ENCODE peak calls at places on chromosomes 12 and 14, in nine cellular contexts. One of them, this sample, is unnamed.

GRCh38 chr14:72104011-72104613 is 171.9 kb downstream of the RGS6 start:
- DNase-seq in D721Med: no peak
- DNase-seq in spleen: no peak
- DNase-seq in AG10803: no peak
- DNase-seq in progenitor cell of endocrine pancreas: no peak
- DNase-seq in lower lobe of right lung: peak
- DNase-seq in AG09319: no peak
- DNase-seq in HFF-Myc: no peak
- DNase-seq in lung: no peak
- DNase-seq in this sample: peak

GRCh38 chr12:75981773-75982564 is 49.6 kb downstream of the PHLDA1 start:
- DNase-seq in spleen: no peak
- DNase-seq in AG10803: no peak
- DNase-seq in D721Med: no peak
- DNase-seq in progenitor cell of endocrine pancreas: no peak
- DNase-seq in HFF-Myc: no peak
- DNase-seq in lung: no peak
- DNase-seq in lower lobe of right lung: no peak
- DNase-seq in AG09319: no peak
- DNase-seq in this sample: no peak

GRCh38 chr12:62947364-62947763 is 12.4 kb upstream of the PPM1H start:
- DNase-seq in lung: no peak
- DNase-seq in progenitor cell of endocrine pancreas: no peak
- DNase-seq in AG10803: no peak
- DNase-seq in HFF-Myc: no peak
- DNase-seq in lower lobe of right lung: no peak
- DNase-seq in AG09319: no peak
- DNase-seq in D721Med: no peak
- DNase-seq in spleen: no peak
- DNase-seq in this sample: no peak

GRCh38 chr14:89616425-89617141 is 199.6 kb upstream of the FOXN3 start:
- DNase-seq in spleen: no peak
- DNase-seq in HFF-Myc: peak
- DNase-seq in D721Med: no peak
- DNase-seq in lower lobe of right lung: no peak
- DNase-seq in AG09319: no peak
- DNase-seq in lung: no peak
- DNase-seq in AG10803: peak
- DNase-seq in progenitor cell of endocrine pancreas: no peak
- DNase-seq in this sample: peak

GRCh38 chr12:1252758-1253157 is 261.7 kb downstream of the ERC1 start:
- DNase-seq in HFF-Myc: no peak
- DNase-seq in lower lobe of right lung: no peak
- DNase-seq in D721Med: no peak
- DNase-seq in AG09319: no peak
- DNase-seq in lung: no peak
- DNase-seq in spleen: no peak
- DNase-seq in AG10803: peak
- DNase-seq in progenitor cell of endocrine pancreas: no peak
- DNase-seq in this sample: no peak

GRCh38 chr14:85867450-85867849 is 337.5 kb downstream of the FLRT2 start:
- DNase-seq in lung: no peak
- DNase-seq in AG09319: no peak
- DNase-seq in spleen: no peak
- DNase-seq in D721Med: no peak
- DNase-seq in AG10803: no peak
- DNase-seq in HFF-Myc: no peak
- DNase-seq in progenitor cell of endocrine pancreas: no peak
- DNase-seq in lower lobe of right lung: no peak
- DNase-seq in this sample: peak

GRCh38 chr12:63967358-63967757 is 122.9 kb downstream of the SRGAP1 start:
- DNase-seq in D721Med: no peak
- DNase-seq in lower lobe of right lung: no peak
- DNase-seq in progenitor cell of endocrine pancreas: no peak
- DNase-seq in AG09319: no peak
- DNase-seq in AG10803: peak
- DNase-seq in lung: no peak
- DNase-seq in spleen: no peak
- DNase-seq in HFF-Myc: no peak
- DNase-seq in this sample: no peak

GRCh38 chr14:105324080-105324778 is 9.7 kb downstream of the PACS2 start:
- DNase-seq in AG09319: no peak
- DNase-seq in lung: no peak
- DNase-seq in spleen: no peak
- DNase-seq in D721Med: no peak
- DNase-seq in HFF-Myc: no peak
- DNase-seq in AG10803: no peak
- DNase-seq in progenitor cell of endocrine pancreas: no peak
- DNase-seq in lower lobe of right lung: no peak
- DNase-seq in this sample: no peak

GRCh38 chr12:6369916-6370575 is 5.3 kb downstream of the SCNN1A start:
- DNase-seq in lower lobe of right lung: peak
- DNase-seq in HFF-Myc: no peak
- DNase-seq in lung: no peak
- DNase-seq in progenitor cell of endocrine pancreas: no peak
- DNase-seq in AG10803: no peak
- DNase-seq in spleen: peak
- DNase-seq in D721Med: no peak
- DNase-seq in AG09319: no peak
- DNase-seq in this sample: no peak

GRCh38 chr12:6078378-6079083 is 45.9 kb downstream of the VWF start:
- DNase-seq in AG10803: peak
- DNase-seq in D721Med: no peak
- DNase-seq in spleen: peak
- DNase-seq in progenitor cell of endocrine pancreas: no peak
- DNase-seq in lung: no peak
- DNase-seq in HFF-Myc: no peak
- DNase-seq in AG09319: no peak
- DNase-seq in lower lobe of right lung: no peak
- DNase-seq in this sample: no peak

GRCh38 chr12:132205271-132206092 is 61.2 kb downstream of the NOC4L start:
- DNase-seq in spleen: peak
- DNase-seq in progenitor cell of endocrine pancreas: no peak
- DNase-seq in lower lobe of right lung: no peak
- DNase-seq in lung: no peak
- DNase-seq in D721Med: no peak
- DNase-seq in AG10803: no peak
- DNase-seq in AG09319: no peak
- DNase-seq in HFF-Myc: no peak
- DNase-seq in this sample: no peak

GRCh38 chr12:49296836-49297694 is 2.1 kb downstream of the PRPH start:
- DNase-seq in AG09319: no peak
- DNase-seq in AG10803: no peak
- DNase-seq in D721Med: peak
- DNase-seq in HFF-Myc: no peak
- DNase-seq in lower lobe of right lung: peak
- DNase-seq in spleen: peak
- DNase-seq in progenitor cell of endocrine pancreas: no peak
- DNase-seq in lung: peak
- DNase-seq in this sample: no peak

GRCh38 chr12:25083211-25083610 is 111.7 kb downstream of the DNAI7 start:
- DNase-seq in spleen: no peak
- DNase-seq in progenitor cell of endocrine pancreas: no peak
- DNase-seq in lower lobe of right lung: no peak
- DNase-seq in D721Med: no peak
- DNase-seq in AG09319: no peak
- DNase-seq in AG10803: no peak
- DNase-seq in lung: no peak
- DNase-seq in HFF-Myc: no peak
- DNase-seq in this sample: no peak

GRCh38 chr12:109927622-109928021 is 27.5 kb downstream of the TCHP start:
- DNase-seq in D721Med: no peak
- DNase-seq in AG10803: peak
- DNase-seq in progenitor cell of endocrine pancreas: no peak
- DNase-seq in AG09319: no peak
- DNase-seq in spleen: no peak
- DNase-seq in lower lobe of right lung: no peak
- DNase-seq in lung: no peak
- DNase-seq in HFF-Myc: no peak
- DNase-seq in this sample: peak

GRCh38 chr12:93164103-93164880 is 213.4 kb upstream of the NUDT4 start:
- DNase-seq in D721Med: no peak
- DNase-seq in spleen: no peak
- DNase-seq in HFF-Myc: no peak
- DNase-seq in lung: no peak
- DNase-seq in AG10803: peak
- DNase-seq in progenitor cell of endocrine pancreas: no peak
- DNase-seq in AG09319: no peak
- DNase-seq in lower lobe of right lung: no peak
- DNase-seq in this sample: no peak

GRCh38 chr12:119959435-119959834 is 29.6 kb upstream of the BICDL1 start:
- DNase-seq in spleen: no peak
- DNase-seq in progenitor cell of endocrine pancreas: no peak
- DNase-seq in AG09319: no peak
- DNase-seq in D721Med: no peak
- DNase-seq in lung: no peak
- DNase-seq in HFF-Myc: no peak
- DNase-seq in lower lobe of right lung: no peak
- DNase-seq in AG10803: no peak
- DNase-seq in this sample: no peak

GRCh38 chr12:119957135-119957534 is 31.9 kb upstream of the BICDL1 start:
- DNase-seq in AG09319: no peak
- DNase-seq in D721Med: no peak
- DNase-seq in lower lobe of right lung: no peak
- DNase-seq in lung: no peak
- DNase-seq in spleen: no peak
- DNase-seq in AG10803: no peak
- DNase-seq in HFF-Myc: no peak
- DNase-seq in progenitor cell of endocrine pancreas: no peak
- DNase-seq in this sample: no peak

GRCh38 chr12:119956047-119956446 is 33.0 kb upstream of the BICDL1 start:
- DNase-seq in progenitor cell of endocrine pancreas: no peak
- DNase-seq in AG09319: no peak
- DNase-seq in lung: no peak
- DNase-seq in HFF-Myc: no peak
- DNase-seq in D721Med: no peak
- DNase-seq in AG10803: no peak
- DNase-seq in spleen: no peak
- DNase-seq in lower lobe of right lung: no peak
- DNase-seq in this sample: no peak
- TF ChIP-seq CTCF in progenitor cell of endocrine pancreas: no peak
- TF ChIP-seq CTCF in AG09319: no peak
- TF ChIP-seq CTCF in lung: no peak
- TF ChIP-seq CTCF in HFF-Myc: no peak
- TF ChIP-seq CTCF in D721Med: no peak
- TF ChIP-seq CTCF in AG10803: no peak
- TF ChIP-seq CTCF in spleen: no peak
- TF ChIP-seq CTCF in lower lobe of right lung: no peak
- TF ChIP-seq CTCF in this sample: no peak

GRCh38 chr12:51820721-51821422 is 27.6 kb downstream of the FIGNL2 start:
- DNase-seq in lung: no peak
- DNase-seq in lower lobe of right lung: peak
- DNase-seq in AG10803: peak
- DNase-seq in progenitor cell of endocrine pancreas: peak
- DNase-seq in D721Med: peak
- DNase-seq in HFF-Myc: no peak
- DNase-seq in AG09319: peak
- DNase-seq in spleen: peak
- DNase-seq in this sample: peak
- TF ChIP-seq CTCF in lung: peak
- TF ChIP-seq CTCF in lower lobe of right lung: peak
- TF ChIP-seq CTCF in AG10803: no peak
- TF ChIP-seq CTCF in progenitor cell of endocrine pancreas: peak
- TF ChIP-seq CTCF in D721Med: peak
- TF ChIP-seq CTCF in HFF-Myc: no peak
- TF ChIP-seq CTCF in AG09319: peak
- TF ChIP-seq CTCF in spleen: no peak
- TF ChIP-seq CTCF in this sample: no peak

GRCh38 chr12:47902131-47902639 is 2.6 kb downstream of the VDR start:
- DNase-seq in D721Med: no peak
- DNase-seq in lung: no peak
- DNase-seq in AG10803: no peak
- DNase-seq in progenitor cell of endocrine pancreas: no peak
- DNase-seq in lower lobe of right lung: no peak
- DNase-seq in spleen: no peak
- DNase-seq in AG09319: no peak
- DNase-seq in HFF-Myc: no peak
- DNase-seq in this sample: no peak

GRCh38 chr12:47901285-47902093 is 3.3 kb downstream of the VDR start:
- DNase-seq in D721Med: no peak
- DNase-seq in AG10803: no peak
- DNase-seq in AG09319: no peak
- DNase-seq in spleen: no peak
- DNase-seq in lower lobe of right lung: no peak
- DNase-seq in HFF-Myc: no peak
- DNase-seq in progenitor cell of endocrine pancreas: no peak
- DNase-seq in lung: no peak
- DNase-seq in this sample: no peak

GRCh38 chr12:47899466-47899865 is 5.3 kb downstream of the VDR start:
- DNase-seq in spleen: no peak
- DNase-seq in HFF-Myc: no peak
- DNase-seq in D721Med: no peak
- DNase-seq in progenitor cell of endocrine pancreas: no peak
- DNase-seq in lung: no peak
- DNase-seq in AG09319: no peak
- DNase-seq in lower lobe of right lung: no peak
- DNase-seq in AG10803: no peak
- DNase-seq in this sample: no peak

GRCh38 chr12:47900101-47900479 is 4.7 kb downstream of the VDR start:
- DNase-seq in progenitor cell of endocrine pancreas: no peak
- DNase-seq in AG09319: no peak
- DNase-seq in lower lobe of right lung: no peak
- DNase-seq in HFF-Myc: no peak
- DNase-seq in AG10803: no peak
- DNase-seq in spleen: no peak
- DNase-seq in lung: no peak
- DNase-seq in D721Med: no peak
- DNase-seq in this sample: no peak

DNA sequence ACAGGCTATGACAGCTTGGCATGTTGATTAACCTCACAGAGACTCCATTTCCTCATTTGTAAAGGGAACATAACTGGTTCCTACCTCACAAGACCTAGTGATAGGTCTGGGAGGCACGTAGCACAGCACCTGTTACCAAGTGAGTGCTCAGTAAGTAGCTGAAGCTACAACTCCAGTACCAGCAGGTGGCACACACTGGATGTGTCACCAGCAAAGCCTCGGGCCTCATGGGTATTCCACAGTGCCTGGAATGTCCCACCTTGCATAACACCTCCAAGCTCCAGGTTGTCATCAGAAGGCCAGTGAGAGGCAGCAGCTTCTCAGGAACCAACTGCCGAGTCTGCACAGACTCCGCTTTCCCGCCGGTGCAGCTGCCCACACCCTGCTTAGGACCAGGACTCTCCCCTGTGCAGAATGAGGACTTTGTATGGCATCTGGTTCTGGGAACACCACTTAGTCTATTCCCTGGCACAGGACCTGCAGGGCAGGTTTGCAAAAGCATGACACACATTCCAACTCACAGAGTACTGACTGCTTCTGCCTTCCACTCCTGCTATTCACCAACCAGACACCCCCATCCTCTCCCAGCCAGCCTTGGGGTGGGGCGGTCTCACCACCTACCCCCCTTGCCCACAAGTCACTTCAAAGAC is 4.2 kb downstream of the VDR start:
- DNase-seq in HFF-Myc: no peak
- DNase-seq in lower lobe of right lung: peak
- DNase-seq in D721Med: no peak
- DNase-seq in AG10803: peak
- DNase-seq in AG09319: no peak
- DNase-seq in spleen: no peak
- DNase-seq in progenitor cell of endocrine pancreas: no peak
- DNase-seq in lung: peak
- DNase-seq in this sample: no peak
- TF ChIP-seq CTCF in HFF-Myc: no peak
- TF ChIP-seq CTCF in lower lobe of right lung: no peak
- TF ChIP-seq CTCF in D721Med: no peak
- TF ChIP-seq CTCF in AG10803: peak
- TF ChIP-seq CTCF in AG09319: no peak
- TF ChIP-seq CTCF in spleen: no peak
- TF ChIP-seq CTCF in progenitor cell of endocrine pancreas: peak
- TF ChIP-seq CTCF in lung: no peak
- TF ChIP-seq CTCF in this sample: no peak

GRCh38 chr12:53995311-53996187 is 4.4 kb upstream of the HOXC9 start:
- DNase-seq in HFF-Myc: no peak
- DNase-seq in progenitor cell of endocrine pancreas: no peak
- DNase-seq in lower lobe of right lung: no peak
- DNase-seq in AG09319: no peak
- DNase-seq in spleen: peak
- DNase-seq in D721Med: no peak
- DNase-seq in AG10803: peak
- DNase-seq in lung: no peak
- DNase-seq in this sample: no peak
- TF ChIP-seq CTCF in HFF-Myc: no peak
- TF ChIP-seq CTCF in progenitor cell of endocrine pancreas: no peak
- TF ChIP-seq CTCF in lower lobe of right lung: no peak
- TF ChIP-seq CTCF in AG09319: no peak
- TF ChIP-seq CTCF in spleen: no peak
- TF ChIP-seq CTCF in D721Med: no peak
- TF ChIP-seq CTCF in AG10803: no peak
- TF ChIP-seq CTCF in lung: no peak
- TF ChIP-seq CTCF in this sample: no peak